ENCODE peak calls at places on chromosomes 11 and 22, in seven cellular contexts. One of them, this sample, is unnamed.

GRCh38 chr22:48651981-48652538 is 1175.6 kb downstream of the BRD1 start:
- DNase-seq in stimulated activated CD4-positive, alpha-beta T cell treated with anti-CD3 and anti-CD28 coated beads, Interleukin-1b, Interleukin-23, amount 100 ng/mL, for 1 hour: no peak
- DNase-seq in NCI-H1105 treated with DMSO at 0.1 percent for 48 hours: peak; percentile 0
- DNase-seq in ACHN: no peak
- DNase-seq in activated CD8-positive, alpha-beta memory T cell treated with anti-CD3 and anti-CD28 coated beads for 4 hours: no peak
- DNase-seq in glutamatergic neuron: no peak
- DNase-seq in stomach: no peak
- DNase-seq in this sample: no peak

GRCh38 chr11:58771458-58771855 is 39.7 kb upstream of the GLYAT start:
- DNase-seq in stimulated activated CD4-positive, alpha-beta T cell treated with anti-CD3 and anti-CD28 coated beads, Interleukin-1b, Interleukin-23, amount 100 ng/mL, for 1 hour: no peak
- DNase-seq in NCI-H1105 treated with DMSO at 0.1 percent for 48 hours: no peak
- DNase-seq in ACHN: no peak
- DNase-seq in activated CD8-positive, alpha-beta memory T cell treated with anti-CD3 and anti-CD28 coated beads for 4 hours: no peak
- DNase-seq in glutamatergic neuron: no peak
- DNase-seq in stomach: no peak
- DNase-seq in this sample: no peak

GRCh38 chr11:128548655-128549255 is 38.6 kb downstream of the ETS1 start:
- DNase-seq in stimulated activated CD4-positive, alpha-beta T cell treated with anti-CD3 and anti-CD28 coated beads, Interleukin-1b, Interleukin-23, amount 100 ng/mL, for 1 hour: no peak
- DNase-seq in NCI-H1105 treated with DMSO at 0.1 percent for 48 hours: no peak
- DNase-seq in ACHN: no peak
- DNase-seq in activated CD8-positive, alpha-beta memory T cell treated with anti-CD3 and anti-CD28 coated beads for 4 hours: no peak
- DNase-seq in glutamatergic neuron: peak; percentile 29
- DNase-seq in stomach: peak; percentile 49
- DNase-seq in this sample: no peak

GRCh38 chr11:123682976-123683375 is 28.6 kb upstream of the SCN3B start:
- DNase-seq in stimulated activated CD4-positive, alpha-beta T cell treated with anti-CD3 and anti-CD28 coated beads, Interleukin-1b, Interleukin-23, amount 100 ng/mL, for 1 hour: no peak
- DNase-seq in NCI-H1105 treated with DMSO at 0.1 percent for 48 hours: no peak
- DNase-seq in ACHN: no peak
- DNase-seq in activated CD8-positive, alpha-beta memory T cell treated with anti-CD3 and anti-CD28 coated beads for 4 hours: no peak
- DNase-seq in glutamatergic neuron: no peak
- DNase-seq in stomach: no peak
- DNase-seq in this sample: no peak

GRCh38 chr11:115197031-115197430 is 307.2 kb downstream of the CADM1 start:
- DNase-seq in stimulated activated CD4-positive, alpha-beta T cell treated with anti-CD3 and anti-CD28 coated beads, Interleukin-1b, Interleukin-23, amount 100 ng/mL, for 1 hour: no peak
- DNase-seq in NCI-H1105 treated with DMSO at 0.1 percent for 48 hours: no peak
- DNase-seq in ACHN: no peak
- DNase-seq in activated CD8-positive, alpha-beta memory T cell treated with anti-CD3 and anti-CD28 coated beads for 4 hours: no peak
- DNase-seq in glutamatergic neuron: no peak
- DNase-seq in stomach: no peak
- DNase-seq in this sample: no peak

GRCh38 chr11:2348986-2349385 is 28.1 kb upstream of the CD81 start:
- DNase-seq in stimulated activated CD4-positive, alpha-beta T cell treated with anti-CD3 and anti-CD28 coated beads, Interleukin-1b, Interleukin-23, amount 100 ng/mL, for 1 hour: no peak
- DNase-seq in NCI-H1105 treated with DMSO at 0.1 percent for 48 hours: no peak
- DNase-seq in ACHN: no peak
- DNase-seq in activated CD8-positive, alpha-beta memory T cell treated with anti-CD3 and anti-CD28 coated beads for 4 hours: no peak
- DNase-seq in glutamatergic neuron: no peak
- DNase-seq in stomach: no peak
- DNase-seq in this sample: no peak

GRCh38 chr11:11416917-11417316 is 63.9 kb upstream of the CSNK2A3 start:
- DNase-seq in stimulated activated CD4-positive, alpha-beta T cell treated with anti-CD3 and anti-CD28 coated beads, Interleukin-1b, Interleukin-23, amount 100 ng/mL, for 1 hour: no peak
- DNase-seq in NCI-H1105 treated with DMSO at 0.1 percent for 48 hours: no peak
- DNase-seq in ACHN: peak; percentile 55
- DNase-seq in activated CD8-positive, alpha-beta memory T cell treated with anti-CD3 and anti-CD28 coated beads for 4 hours: no peak
- DNase-seq in glutamatergic neuron: no peak
- DNase-seq in stomach: no peak
- DNase-seq in this sample: no peak

GRCh38 chr11:35146074-35146521 is 7.1 kb downstream of the CD44 start:
- DNase-seq in stimulated activated CD4-positive, alpha-beta T cell treated with anti-CD3 and anti-CD28 coated beads, Interleukin-1b, Interleukin-23, amount 100 ng/mL, for 1 hour: peak; percentile 63
- DNase-seq in NCI-H1105 treated with DMSO at 0.1 percent for 48 hours: no peak
- DNase-seq in ACHN: no peak
- DNase-seq in activated CD8-positive, alpha-beta memory T cell treated with anti-CD3 and anti-CD28 coated beads for 4 hours: peak; percentile 69
- DNase-seq in glutamatergic neuron: no peak
- DNase-seq in stomach: no peak
- DNase-seq in this sample: no peak

GRCh38 chr11:12949456-12949855 is 59.7 kb upstream of the RASSF10 start:
- DNase-seq in stimulated activated CD4-positive, alpha-beta T cell treated with anti-CD3 and anti-CD28 coated beads, Interleukin-1b, Interleukin-23, amount 100 ng/mL, for 1 hour: no peak
- DNase-seq in NCI-H1105 treated with DMSO at 0.1 percent for 48 hours: no peak
- DNase-seq in ACHN: peak; percentile 54
- DNase-seq in activated CD8-positive, alpha-beta memory T cell treated with anti-CD3 and anti-CD28 coated beads for 4 hours: no peak
- DNase-seq in glutamatergic neuron: no peak
- DNase-seq in stomach: no peak
- DNase-seq in this sample: no peak

GRCh38 chr11:118415739-118416068 is 14.3 kb downstream of the ATP5MG start:
- DNase-seq in stimulated activated CD4-positive, alpha-beta T cell treated with anti-CD3 and anti-CD28 coated beads, Interleukin-1b, Interleukin-23, amount 100 ng/mL, for 1 hour: no peak
- DNase-seq in NCI-H1105 treated with DMSO at 0.1 percent for 48 hours: no peak
- DNase-seq in ACHN: peak; percentile 89
- DNase-seq in activated CD8-positive, alpha-beta memory T cell treated with anti-CD3 and anti-CD28 coated beads for 4 hours: no peak
- DNase-seq in glutamatergic neuron: no peak
- DNase-seq in stomach: peak; percentile 41
- DNase-seq in this sample: no peak

GRCh38 chr22:49546811-49547585 is 280.7 kb downstream of the BRD1 start:
- DNase-seq in stimulated activated CD4-positive, alpha-beta T cell treated with anti-CD3 and anti-CD28 coated beads, Interleukin-1b, Interleukin-23, amount 100 ng/mL, for 1 hour: no peak
- DNase-seq in NCI-H1105 treated with DMSO at 0.1 percent for 48 hours: no peak
- DNase-seq in ACHN: no peak
- DNase-seq in activated CD8-positive, alpha-beta memory T cell treated with anti-CD3 and anti-CD28 coated beads for 4 hours: no peak
- DNase-seq in glutamatergic neuron: no peak
- DNase-seq in stomach: no peak
- DNase-seq in this sample: no peak

GRCh38 chr11:8913961-8914660 is 3.1 kb downstream of the AKIP1 start:
- DNase-seq in stimulated activated CD4-positive, alpha-beta T cell treated with anti-CD3 and anti-CD28 coated beads, Interleukin-1b, Interleukin-23, amount 100 ng/mL, for 1 hour: no peak
- DNase-seq in NCI-H1105 treated with DMSO at 0.1 percent for 48 hours: peak; percentile 60
- DNase-seq in ACHN: peak; percentile 37
- DNase-seq in activated CD8-positive, alpha-beta memory T cell treated with anti-CD3 and anti-CD28 coated beads for 4 hours: no peak
- DNase-seq in glutamatergic neuron: peak; percentile 58
- DNase-seq in stomach: no peak
- DNase-seq in this sample: no peak

GRCh38 chr22:30806391-30806861 is 111.8 kb downstream of the OSBP2 start:
- DNase-seq in stimulated activated CD4-positive, alpha-beta T cell treated with anti-CD3 and anti-CD28 coated beads, Interleukin-1b, Interleukin-23, amount 100 ng/mL, for 1 hour: no peak
- DNase-seq in NCI-H1105 treated with DMSO at 0.1 percent for 48 hours: no peak
- DNase-seq in ACHN: peak; percentile 44
- DNase-seq in activated CD8-positive, alpha-beta memory T cell treated with anti-CD3 and anti-CD28 coated beads for 4 hours: no peak
- DNase-seq in glutamatergic neuron: peak; percentile 54
- DNase-seq in stomach: no peak
- DNase-seq in this sample: no peak

GRCh38 chr11:120566176-120566575 is 54.6 kb downstream of the GRIK4 start:
- DNase-seq in stimulated activated CD4-positive, alpha-beta T cell treated with anti-CD3 and anti-CD28 coated beads, Interleukin-1b, Interleukin-23, amount 100 ng/mL, for 1 hour: no peak
- DNase-seq in NCI-H1105 treated with DMSO at 0.1 percent for 48 hours: no peak
- DNase-seq in ACHN: peak; percentile 22
- DNase-seq in activated CD8-positive, alpha-beta memory T cell treated with anti-CD3 and anti-CD28 coated beads for 4 hours: no peak
- DNase-seq in glutamatergic neuron: no peak
- DNase-seq in stomach: no peak
- DNase-seq in this sample: no peak

GRCh38 chr22:38860291-38861169 is 11.5 kb downstream of the CBX6 start:
- DNase-seq in stimulated activated CD4-positive, alpha-beta T cell treated with anti-CD3 and anti-CD28 coated beads, Interleukin-1b, Interleukin-23, amount 100 ng/mL, for 1 hour: no peak
- DNase-seq in NCI-H1105 treated with DMSO at 0.1 percent for 48 hours: no peak
- DNase-seq in ACHN: no peak
- DNase-seq in activated CD8-positive, alpha-beta memory T cell treated with anti-CD3 and anti-CD28 coated beads for 4 hours: no peak
- DNase-seq in glutamatergic neuron: peak; percentile 40
- DNase-seq in stomach: no peak
- DNase-seq in this sample: no peak

GRCh38 chr11:66720223-66720898 is 8.7 kb downstream of the SPTBN2 start:
- DNase-seq in stimulated activated CD4-positive, alpha-beta T cell treated with anti-CD3 and anti-CD28 coated beads, Interleukin-1b, Interleukin-23, amount 100 ng/mL, for 1 hour: no peak
- DNase-seq in NCI-H1105 treated with DMSO at 0.1 percent for 48 hours: peak; percentile 95
- DNase-seq in ACHN: no peak
- DNase-seq in activated CD8-positive, alpha-beta memory T cell treated with anti-CD3 and anti-CD28 coated beads for 4 hours: no peak
- DNase-seq in glutamatergic neuron: no peak
- DNase-seq in stomach: peak; percentile 52
- DNase-seq in this sample: no peak

GRCh38 chr11:109249597-109249996 is 172.4 kb upstream of the C11orf87 start:
- DNase-seq in stimulated activated CD4-positive, alpha-beta T cell treated with anti-CD3 and anti-CD28 coated beads, Interleukin-1b, Interleukin-23, amount 100 ng/mL, for 1 hour: no peak
- DNase-seq in NCI-H1105 treated with DMSO at 0.1 percent for 48 hours: no peak
- DNase-seq in ACHN: no peak
- DNase-seq in activated CD8-positive, alpha-beta memory T cell treated with anti-CD3 and anti-CD28 coated beads for 4 hours: no peak
- DNase-seq in glutamatergic neuron: no peak
- DNase-seq in stomach: no peak
- DNase-seq in this sample: no peak

GRCh38 chr22:19862616-19863246 is 8.1 kb upstream of the GNB1L start:
- DNase-seq in stimulated activated CD4-positive, alpha-beta T cell treated with anti-CD3 and anti-CD28 coated beads, Interleukin-1b, Interleukin-23, amount 100 ng/mL, for 1 hour: no peak
- DNase-seq in NCI-H1105 treated with DMSO at 0.1 percent for 48 hours: no peak
- DNase-seq in ACHN: no peak
- DNase-seq in activated CD8-positive, alpha-beta memory T cell treated with anti-CD3 and anti-CD28 coated beads for 4 hours: no peak
- DNase-seq in glutamatergic neuron: no peak
- DNase-seq in stomach: no peak
- DNase-seq in this sample: no peak

GRCh38 chr11:42462558-42463310 is 849.1 kb upstream of the API5 start:
- DNase-seq in stimulated activated CD4-positive, alpha-beta T cell treated with anti-CD3 and anti-CD28 coated beads, Interleukin-1b, Interleukin-23, amount 100 ng/mL, for 1 hour: no peak
- DNase-seq in NCI-H1105 treated with DMSO at 0.1 percent for 48 hours: peak; percentile 22
- DNase-seq in ACHN: no peak
- DNase-seq in activated CD8-positive, alpha-beta memory T cell treated with anti-CD3 and anti-CD28 coated beads for 4 hours: no peak
- DNase-seq in glutamatergic neuron: no peak
- DNase-seq in stomach: no peak
- DNase-seq in this sample: no peak

GRCh38 chr11:64206457-64207246 is at the start of gene FERMT3:
- DNase-seq in stimulated activated CD4-positive, alpha-beta T cell treated with anti-CD3 and anti-CD28 coated beads, Interleukin-1b, Interleukin-23, amount 100 ng/mL, for 1 hour: no peak
- DNase-seq in NCI-H1105 treated with DMSO at 0.1 percent for 48 hours: no peak
- DNase-seq in ACHN: no peak
- DNase-seq in activated CD8-positive, alpha-beta memory T cell treated with anti-CD3 and anti-CD28 coated beads for 4 hours: no peak
- DNase-seq in glutamatergic neuron: no peak
- DNase-seq in stomach: peak; percentile 83
- DNase-seq in this sample: no peak

GRCh38 chr11:114440121-114440860 is 1.0 kb downstream of the REXO2 start:
- DNase-seq in stimulated activated CD4-positive, alpha-beta T cell treated with anti-CD3 and anti-CD28 coated beads, Interleukin-1b, Interleukin-23, amount 100 ng/mL, for 1 hour: no peak
- DNase-seq in NCI-H1105 treated with DMSO at 0.1 percent for 48 hours: peak; percentile 26
- DNase-seq in ACHN: no peak
- DNase-seq in activated CD8-positive, alpha-beta memory T cell treated with anti-CD3 and anti-CD28 coated beads for 4 hours: no peak
- DNase-seq in glutamatergic neuron: no peak
- DNase-seq in stomach: no peak
- DNase-seq in this sample: no peak

GRCh38 chr22:50695421-50696250 is 23.0 kb downstream of the SHANK3 start:
- DNase-seq in stimulated activated CD4-positive, alpha-beta T cell treated with anti-CD3 and anti-CD28 coated beads, Interleukin-1b, Interleukin-23, amount 100 ng/mL, for 1 hour: no peak
- DNase-seq in NCI-H1105 treated with DMSO at 0.1 percent for 48 hours: peak; percentile 78
- DNase-seq in ACHN: no peak
- DNase-seq in activated CD8-positive, alpha-beta memory T cell treated with anti-CD3 and anti-CD28 coated beads for 4 hours: no peak
- DNase-seq in glutamatergic neuron: peak; percentile 10
- DNase-seq in stomach: no peak
- DNase-seq in this sample: no peak

GRCh38 chr22:36445158-36445668 is 36.2 kb downstream of the TXN2 start:
- DNase-seq in stimulated activated CD4-positive, alpha-beta T cell treated with anti-CD3 and anti-CD28 coated beads, Interleukin-1b, Interleukin-23, amount 100 ng/mL, for 1 hour: no peak
- DNase-seq in NCI-H1105 treated with DMSO at 0.1 percent for 48 hours: no peak
- DNase-seq in ACHN: no peak
- DNase-seq in activated CD8-positive, alpha-beta memory T cell treated with anti-CD3 and anti-CD28 coated beads for 4 hours: no peak
- DNase-seq in glutamatergic neuron: no peak
- DNase-seq in stomach: no peak
- DNase-seq in this sample: no peak

GRCh38 chr22:22872722-22873708 is 14.6 kb upstream of the IGLL5 start:
- DNase-seq in stimulated activated CD4-positive, alpha-beta T cell treated with anti-CD3 and anti-CD28 coated beads, Interleukin-1b, Interleukin-23, amount 100 ng/mL, for 1 hour: no peak
- DNase-seq in NCI-H1105 treated with DMSO at 0.1 percent for 48 hours: no peak
- DNase-seq in ACHN: no peak
- DNase-seq in activated CD8-positive, alpha-beta memory T cell treated with anti-CD3 and anti-CD28 coated beads for 4 hours: no peak
- DNase-seq in glutamatergic neuron: no peak
- DNase-seq in stomach: no peak
- DNase-seq in this sample: no peak

GRCh38 chr11:118620529-118621070 is 13.2 kb downstream of the PHLDB1 start:
- DNase-seq in stimulated activated CD4-positive, alpha-beta T cell treated with anti-CD3 and anti-CD28 coated beads, Interleukin-1b, Interleukin-23, amount 100 ng/mL, for 1 hour: no peak
- DNase-seq in NCI-H1105 treated with DMSO at 0.1 percent for 48 hours: no peak
- DNase-seq in ACHN: peak; percentile 77
- DNase-seq in activated CD8-positive, alpha-beta memory T cell treated with anti-CD3 and anti-CD28 coated beads for 4 hours: no peak
- DNase-seq in glutamatergic neuron: peak; percentile 10
- DNase-seq in stomach: no peak
- DNase-seq in this sample: peak; percentile 19

GRCh38 chr11:34165786-34166557 is 60.5 kb downstream of the NAT10 start:
- DNase-seq in stimulated activated CD4-positive, alpha-beta T cell treated with anti-CD3 and anti-CD28 coated beads, Interleukin-1b, Interleukin-23, amount 100 ng/mL, for 1 hour: no peak
- DNase-seq in NCI-H1105 treated with DMSO at 0.1 percent for 48 hours: no peak
- DNase-seq in ACHN: no peak
- DNase-seq in activated CD8-positive, alpha-beta memory T cell treated with anti-CD3 and anti-CD28 coated beads for 4 hours: no peak
- DNase-seq in glutamatergic neuron: no peak
- DNase-seq in stomach: no peak
- DNase-seq in this sample: no peak

GRCh38 chr11:85394288-85394687 is 232.9 kb downstream of the DLG2 start:
- DNase-seq in stimulated activated CD4-positive, alpha-beta T cell treated with anti-CD3 and anti-CD28 coated beads, Interleukin-1b, Interleukin-23, amount 100 ng/mL, for 1 hour: no peak
- DNase-seq in NCI-H1105 treated with DMSO at 0.1 percent for 48 hours: no peak
- DNase-seq in ACHN: no peak
- DNase-seq in activated CD8-positive, alpha-beta memory T cell treated with anti-CD3 and anti-CD28 coated beads for 4 hours: no peak
- DNase-seq in glutamatergic neuron: no peak
- DNase-seq in stomach: no peak
- DNase-seq in this sample: no peak

GRCh38 chr11:13338437-13339069 is 61.0 kb downstream of the BMAL1 start:
- DNase-seq in stimulated activated CD4-positive, alpha-beta T cell treated with anti-CD3 and anti-CD28 coated beads, Interleukin-1b, Interleukin-23, amount 100 ng/mL, for 1 hour: no peak
- DNase-seq in NCI-H1105 treated with DMSO at 0.1 percent for 48 hours: no peak
- DNase-seq in ACHN: peak; percentile 75
- DNase-seq in activated CD8-positive, alpha-beta memory T cell treated with anti-CD3 and anti-CD28 coated beads for 4 hours: no peak
- DNase-seq in glutamatergic neuron: no peak
- DNase-seq in stomach: no peak
- DNase-seq in this sample: no peak

GRCh38 chr11:83583953-83584352 is 297.8 kb upstream of the CCDC90B start:
- DNase-seq in stimulated activated CD4-positive, alpha-beta T cell treated with anti-CD3 and anti-CD28 coated beads, Interleukin-1b, Interleukin-23, amount 100 ng/mL, for 1 hour: no peak
- DNase-seq in NCI-H1105 treated with DMSO at 0.1 percent for 48 hours: no peak
- DNase-seq in ACHN: peak; percentile 14
- DNase-seq in activated CD8-positive, alpha-beta memory T cell treated with anti-CD3 and anti-CD28 coated beads for 4 hours: no peak
- DNase-seq in glutamatergic neuron: no peak
- DNase-seq in stomach: no peak
- DNase-seq in this sample: no peak

GRCh38 chr11:78878631-78879030 is 304.0 kb upstream of the NARS2 start:
- DNase-seq in stimulated activated CD4-positive, alpha-beta T cell treated with anti-CD3 and anti-CD28 coated beads, Interleukin-1b, Interleukin-23, amount 100 ng/mL, for 1 hour: no peak
- DNase-seq in NCI-H1105 treated with DMSO at 0.1 percent for 48 hours: no peak
- DNase-seq in ACHN: no peak
- DNase-seq in activated CD8-positive, alpha-beta memory T cell treated with anti-CD3 and anti-CD28 coated beads for 4 hours: no peak
- DNase-seq in glutamatergic neuron: no peak
- DNase-seq in stomach: no peak
- DNase-seq in this sample: no peak

GRCh38 chr11:70951139-70951804 is 301.1 kb downstream of the SHANK2 start:
- DNase-seq in stimulated activated CD4-positive, alpha-beta T cell treated with anti-CD3 and anti-CD28 coated beads, Interleukin-1b, Interleukin-23, amount 100 ng/mL, for 1 hour: no peak
- DNase-seq in NCI-H1105 treated with DMSO at 0.1 percent for 48 hours: no peak
- DNase-seq in ACHN: no peak
- DNase-seq in activated CD8-positive, alpha-beta memory T cell treated with anti-CD3 and anti-CD28 coated beads for 4 hours: no peak
- DNase-seq in glutamatergic neuron: no peak
- DNase-seq in stomach: no peak
- DNase-seq in this sample: no peak

GRCh38 chr11:66969584-66970205 is 5.4 kb upstream of the C11orf86 start:
- DNase-seq in stimulated activated CD4-positive, alpha-beta T cell treated with anti-CD3 and anti-CD28 coated beads, Interleukin-1b, Interleukin-23, amount 100 ng/mL, for 1 hour: no peak
- DNase-seq in NCI-H1105 treated with DMSO at 0.1 percent for 48 hours: no peak
- DNase-seq in ACHN: no peak
- DNase-seq in activated CD8-positive, alpha-beta memory T cell treated with anti-CD3 and anti-CD28 coated beads for 4 hours: no peak
- DNase-seq in glutamatergic neuron: no peak
- DNase-seq in stomach: no peak
- DNase-seq in this sample: no peak

GRCh38 chr11:12287374-12288211 is 89.8 kb upstream of the PARVA start:
- DNase-seq in stimulated activated CD4-positive, alpha-beta T cell treated with anti-CD3 and anti-CD28 coated beads, Interleukin-1b, Interleukin-23, amount 100 ng/mL, for 1 hour: no peak
- DNase-seq in NCI-H1105 treated with DMSO at 0.1 percent for 48 hours: peak; percentile 41
- DNase-seq in ACHN: peak; percentile 89
- DNase-seq in activated CD8-positive, alpha-beta memory T cell treated with anti-CD3 and anti-CD28 coated beads for 4 hours: no peak
- DNase-seq in glutamatergic neuron: peak; percentile 84
- DNase-seq in stomach: peak; percentile 26
- DNase-seq in this sample: no peak

GRCh38 chr11:61907282-61907681 is 10.1 kb downstream of the RAB3IL1 start:
- DNase-seq in stimulated activated CD4-positive, alpha-beta T cell treated with anti-CD3 and anti-CD28 coated beads, Interleukin-1b, Interleukin-23, amount 100 ng/mL, for 1 hour: no peak
- DNase-seq in NCI-H1105 treated with DMSO at 0.1 percent for 48 hours: no peak
- DNase-seq in ACHN: no peak
- DNase-seq in activated CD8-positive, alpha-beta memory T cell treated with anti-CD3 and anti-CD28 coated beads for 4 hours: no peak
- DNase-seq in glutamatergic neuron: no peak
- DNase-seq in stomach: no peak
- DNase-seq in this sample: no peak

GRCh38 chr11:69909561-69910518 is 90.6 kb upstream of the FGF3 start:
- DNase-seq in stimulated activated CD4-positive, alpha-beta T cell treated with anti-CD3 and anti-CD28 coated beads, Interleukin-1b, Interleukin-23, amount 100 ng/mL, for 1 hour: peak; percentile 10
- DNase-seq in NCI-H1105 treated with DMSO at 0.1 percent for 48 hours: no peak
- DNase-seq in ACHN: no peak
- DNase-seq in activated CD8-positive, alpha-beta memory T cell treated with anti-CD3 and anti-CD28 coated beads for 4 hours: no peak
- DNase-seq in glutamatergic neuron: peak; percentile 33
- DNase-seq in stomach: no peak
- DNase-seq in this sample: no peak

GRCh38 chr11:117544431-117544830 is 216.8 kb downstream of the CEP164 start:
- DNase-seq in stimulated activated CD4-positive, alpha-beta T cell treated with anti-CD3 and anti-CD28 coated beads, Interleukin-1b, Interleukin-23, amount 100 ng/mL, for 1 hour: no peak
- DNase-seq in NCI-H1105 treated with DMSO at 0.1 percent for 48 hours: no peak
- DNase-seq in ACHN: no peak
- DNase-seq in activated CD8-positive, alpha-beta memory T cell treated with anti-CD3 and anti-CD28 coated beads for 4 hours: no peak
- DNase-seq in glutamatergic neuron: no peak
- DNase-seq in stomach: no peak
- DNase-seq in this sample: no peak

GRCh38 chr11:6667733-6668374 is 12.2 kb upstream of the DCHS1 start:
- DNase-seq in stimulated activated CD4-positive, alpha-beta T cell treated with anti-CD3 and anti-CD28 coated beads, Interleukin-1b, Interleukin-23, amount 100 ng/mL, for 1 hour: no peak
- DNase-seq in NCI-H1105 treated with DMSO at 0.1 percent for 48 hours: peak; percentile 24
- DNase-seq in ACHN: peak; percentile 19
- DNase-seq in activated CD8-positive, alpha-beta memory T cell treated with anti-CD3 and anti-CD28 coated beads for 4 hours: no peak
- DNase-seq in glutamatergic neuron: no peak
- DNase-seq in stomach: no peak
- DNase-seq in this sample: no peak

This sample was measured in omental fat pad.